ENCODE peak calls at places on chromosomes 11 and 22, in six cellular contexts. C is iris pigment epithelial cell, I is neural crest cell, N is brain microvascular endothelial cell, M is PC-3, S is SK-N-DZ. X is an unnamed sample.

GRCh38 chr11:37333345-37333744 is 735.3 kb upstream of the RAG2 start:
- DNase-seq in S (peak), N (no peak), M (no peak), C (no peak), I (no peak), X (no peak)

GRCh38 chr11:35116762-35117588 is 22.0 kb upstream of the CD44 start:
- DNase-seq in M (no peak), N (no peak), S (no peak), C (no peak), I (no peak), X (no peak)

GRCh38 chr11:111694851-111695250 is 71.3 kb downstream of the PPP2R1B start:
- DNase-seq in I (peak), M (no peak), C (peak), S (no peak), N (peak), X (no peak)

GRCh38 chr11:67354314-67355022 is 1.1 kb upstream of the POLD4 start:
- DNase-seq in I (no peak), S (no peak), N (peak), C (peak), M (peak), X (no peak)

GRCh38 chr22:20166703-20167102 is 15.8 kb upstream of the CCDC188 start:
- DNase-seq in S (no peak), M (no peak), N (no peak), C (no peak), I (no peak), X (no peak)

GRCh38 chr11:42145311-42145710 is 685.9 kb upstream of the LRRC4C start:
- DNase-seq in I (no peak), C (no peak), N (no peak), S (no peak), M (no peak), X (no peak)

GRCh38 chr22:36184433-36185035 is 17.1 kb downstream of the APOL4 start:
- DNase-seq in S (no peak), C (peak), N (no peak), I (no peak), M (no peak), X (no peak)

GRCh38 chr22:45828836-45829235 is 148.1 kb downstream of the WNT7B start:
- DNase-seq in N (no peak), I (no peak), S (no peak), M (no peak), C (peak), X (no peak)

GRCh38 chr11:77211040-77211451 is 83.0 kb downstream of the MYO7A start:
- DNase-seq in N (no peak), C (no peak), M (no peak), I (no peak), S (no peak), X (no peak)

GRCh38 chr11:6249822-6250555 is 9.6 kb upstream of the CCKBR start:
- DNase-seq in M (peak), I (no peak), S (no peak), C (peak), N (peak), X (no peak)

GRCh38 chr22:49825944-49826602 is 1.6 kb downstream of the BRD1 start:
- DNase-seq in S (no peak), I (no peak), N (peak), M (peak), C (peak), X (peak)

GRCh38 chr11:125591659-125592304 is 870 bp upstream of the STT3A start:
- DNase-seq in N (peak), M (peak), S (peak), I (peak), C (peak), X (peak)

GRCh38 chr11:118574636-118575035 is 2.4 kb downstream of the ARCN1 start:
- DNase-seq in S (no peak), N (no peak), M (no peak), C (no peak), I (no peak), X (no peak)

GRCh38 chr22:19476023-19476422 is 3.0 kb downstream of the UFD1 start:
- DNase-seq in S (no peak), N (no peak), C (no peak), I (no peak), M (no peak), X (no peak)

GRCh38 chr22:25554321-25555088 is 10.0 kb upstream of the GRK3 start:
- DNase-seq in M (no peak), I (no peak), N (no peak), S (no peak), C (no peak), X (no peak)

GRCh38 chr22:48391171-48391711 is 1436.4 kb downstream of the BRD1 start:
- DNase-seq in S (no peak), N (no peak), I (no peak), M (no peak), C (no peak), X (no peak)

GRCh38 chr22:19514831-19515565 is 9.2 kb downstream of the CLDN5 start:
- DNase-seq in N (peak), I (no peak), M (no peak), S (no peak), C (peak), X (no peak)

GRCh38 chr11:10282121-10282520 is 11.9 kb downstream of the SBF2 start:
- DNase-seq in I (no peak), S (no peak), M (no peak), C (no peak), N (no peak), X (no peak)

GRCh38 chr11:8709002-8709672 is 26.5 kb downstream of the RPL27A start:
- DNase-seq in N (no peak), M (no peak), I (no peak), S (no peak), C (no peak), X (no peak)

GRCh38 chr22:27238935-27239510 is 562.5 kb downstream of the MN1 start:
- DNase-seq in S (no peak), N (peak), M (peak), I (no peak), C (peak), X (no peak)

GRCh38 chr11:71488086-71488967 is 35.3 kb downstream of the NADSYN1 start:
- DNase-seq in M (peak), I (no peak), N (peak), S (no peak), C (peak), X (no peak)

GRCh38 chr22:42261266-42261665 is 9.2 kb downstream of the TCF20 start:
- DNase-seq in I (no peak), N (no peak), M (no peak), C (peak), S (no peak), X (no peak)